ENCODE peak calls at places on chromosomes 6 and 20, in six cellular contexts. R, T, W, M, D and O are unnamed samples.

GRCh38 chr20:58716476-58717277 is 24.1 kb downstream of the NPEPL1 start:
- DNase-seq in R (peak), T (peak), W (no peak), M (peak), D (peak), O (no peak)

GRCh38 chr6:39182604-39183003 is 46.7 kb downstream of the KCNK5 start:
- DNase-seq in R (no peak), T (no peak), W (no peak), M (no peak), D (no peak), O (no peak)

GRCh38 chr20:21522479-21523397 is 8.9 kb upstream of the NKX2-2 start:
- DNase-seq in R (no peak), T (no peak), W (no peak), M (no peak), D (no peak), O (no peak)

GRCh38 chr20:31568041-31568731 is 36.9 kb upstream of the ID1 start:
- DNase-seq in R (no peak), T (no peak), W (peak), M (no peak), D (peak), O (no peak)

GRCh38 chr6:69866351-69867074 is at the start of gene COL19A1:
- DNase-seq in R (peak), T (no peak), W (no peak), M (peak), D (peak), O (no peak)

GRCh38 chr20:2839732-2840137 is 720 bp downstream of the PCED1A start:
- DNase-seq in R (no peak), T (no peak), W (no peak), M (no peak), D (no peak), O (no peak)

GRCh38 chr6:37705239-37706051 is 7.8 kb upstream of the MDGA1 start:
- DNase-seq in R (peak), T (peak), W (peak), M (peak), D (peak), O (no peak)

GRCh38 chr6:47715782-47716181 is 17.4 kb downstream of the ADGRF4 start:
- DNase-seq in R (no peak), T (no peak), W (no peak), M (no peak), D (no peak), O (no peak)

GRCh38 chr20:56859751-56860366 is 230.8 kb downstream of the TFAP2C start:
- DNase-seq in R (no peak), T (no peak), W (no peak), M (no peak), D (no peak), O (no peak)

GRCh38 chr6:137829641-137830083 is 37.4 kb upstream of the TNFAIP3 start:
- DNase-seq in R (no peak), T (no peak), W (peak), M (no peak), D (no peak), O (no peak)

GRCh38 chr20:53513168-53513488 is 80.5 kb downstream of the ZNF217 start:
- DNase-seq in R (no peak), T (no peak), W (no peak), M (no peak), D (no peak), O (no peak)

GRCh38 chr6:30258204-30258603 is 45.0 kb upstream of the TRIM26 start:
- DNase-seq in R (no peak), T (no peak), W (no peak), M (no peak), D (no peak), O (no peak)

GRCh38 chr6:30260036-30260504 is 46.9 kb upstream of the TRIM26 start:
- DNase-seq in R (no peak), T (no peak), W (no peak), M (no peak), D (peak), O (no peak)

GRCh38 chr6:30264731-30265130 is 51.5 kb upstream of the TRIM26 start:
- DNase-seq in R (no peak), T (no peak), W (peak), M (no peak), D (no peak), O (no peak)

GRCh38 chr6:30263734-30264133 is 50.5 kb upstream of the TRIM26 start:
- DNase-seq in R (no peak), T (no peak), W (peak), M (no peak), D (no peak), O (peak)

GRCh38 chr6:30259140-30260035 is 46.2 kb upstream of the TRIM26 start:
- DNase-seq in R (peak), T (peak), W (peak), M (peak), D (peak), O (peak)
- TF ChIP-seq POLR2A in R (no peak), T (no peak), W (peak), M (no peak), D (no peak), O (peak)

GRCh38 chr20:327041-327945 is 1.9 kb downstream of the SOX12 start:
- DNase-seq in R (peak), T (no peak), W (peak), M (peak), D (peak), O (peak)
- TF ChIP-seq POLR2A in R (peak), T (no peak), W (no peak), M (no peak), D (no peak), O (peak)

GRCh38 chr6:145442110-145442509 is 293.2 kb downstream of the EPM2A start:
- DNase-seq in R (no peak), T (no peak), W (no peak), M (no peak), D (no peak), O (no peak)

DNA sequence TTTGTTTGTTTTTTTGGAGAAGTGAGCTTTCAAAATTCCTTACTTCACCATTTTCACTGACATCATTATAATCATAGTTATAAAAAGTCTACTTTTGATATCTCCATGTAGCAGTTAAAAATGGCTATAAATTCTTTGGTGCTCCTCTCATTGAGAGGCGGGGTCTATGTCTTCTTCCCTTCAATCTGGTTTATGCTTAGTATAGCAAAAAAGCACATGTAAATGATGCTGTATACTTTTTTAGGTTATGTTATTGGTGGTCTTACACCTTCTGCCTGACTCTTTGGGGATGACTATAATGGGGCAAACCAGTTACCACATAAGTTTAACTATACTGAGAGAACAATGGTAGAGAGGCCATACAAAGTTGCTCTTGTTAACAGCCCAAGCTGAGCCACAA is 289.6 kb downstream of the EPM2A start:
- DNase-seq in R (no peak), T (no peak), W (no peak), M (no peak), D (no peak), O (no peak)
- TF ChIP-seq POLR2A in R (no peak), T (no peak), W (no peak), M (no peak), D (no peak), O (no peak)

GRCh38 chr6:28985396-28986164 is 19.5 kb downstream of the ZNF311 start:
- DNase-seq in R (peak), T (peak), W (peak), M (peak), D (peak), O (peak)
- TF ChIP-seq POLR2A in R (peak), T (no peak), W (peak), M (no peak), D (no peak), O (peak)

GRCh38 chr20:63695419-63696310 is 787 bp upstream of the TNFRSF6B start:
- DNase-seq in R (no peak), T (no peak), W (no peak), M (peak), D (no peak), O (no peak)
- TF ChIP-seq POLR2A in R (no peak), T (no peak), W (no peak), M (no peak), D (no peak), O (no peak)